ENCODE peak calls at places on chromosomes 2 and 18, in nine cellular contexts. A, Z, E, L, Q, C, W, N and B are unnamed samples.

GRCh38 chr2:241130316-241130715 is 19.0 kb downstream of the PASK start:
- DNase-seq in N (no peak), Q (no peak), Z (no peak), E (no peak), C (no peak), A (no peak), W (no peak), L (no peak), B (no peak)

GRCh38 chr2:29010946-29011649 is 30.0 kb downstream of the TOGARAM2 start:
- DNase-seq in L (peak; percentile 82), Z (no peak), N (peak; percentile 84), C (no peak), A (peak; percentile 55), E (no peak), W (peak; percentile 49), Q (peak; percentile 63), B (peak; percentile 80)

GRCh38 chr18:79859314-79859713 is 61.6 kb downstream of the KCNG2 start:
- DNase-seq in N (no peak), W (no peak), Z (peak; percentile 10), C (no peak), L (no peak), Q (no peak), A (no peak), E (no peak), B (no peak)

GRCh38 chr18:45565280-45565970 is 49.9 kb upstream of the SLC14A2 start:
- DNase-seq in Z (no peak), Q (no peak), L (no peak), A (no peak), C (peak; percentile 86), E (no peak), N (no peak), W (no peak), B (no peak)

GRCh38 chr2:37167636-37168182 is 10.9 kb upstream of the EIF2AK2 start:
- DNase-seq in C (no peak), Q (no peak), N (no peak), E (no peak), W (no peak), L (peak; percentile 13), Z (no peak), A (no peak), B (no peak)

GRCh38 chr2:85886141-85886540 is 2.6 kb downstream of the ST3GAL5 start:
- DNase-seq in C (no peak), E (no peak), Z (no peak), N (no peak), W (no peak), Q (no peak), L (no peak), A (no peak), B (no peak)

GRCh38 chr18:22385718-22386117 is 32.0 kb downstream of the CTAGE1 start:
- DNase-seq in A (no peak), Z (no peak), W (no peak), Q (no peak), N (no peak), E (no peak), L (peak; percentile 63), C (peak; percentile 36), B (no peak)

GRCh38 chr2:226118471-226119429 is 680.9 kb downstream of the IRS1 start:
- DNase-seq in Q (no peak), N (no peak), A (no peak), W (no peak), L (peak; percentile 83), E (no peak), Z (no peak), C (peak; percentile 77), B (no peak)

GRCh38 chr2:210718503-210718902 is 162.1 kb downstream of the CPS1 start:
- DNase-seq in W (no peak), Z (no peak), E (no peak), C (no peak), L (no peak), Q (no peak), N (no peak), A (no peak), B (no peak)

GRCh38 chr2:17667898-17668297 is 85.7 kb downstream of the SMC6 start:
- DNase-seq in W (no peak), Z (no peak), L (no peak), N (no peak), E (no peak), Q (no peak), A (no peak), C (no peak), B (no peak)

GRCh38 chr2:101152195-101153076 is 1.3 kb upstream of the TBC1D8 start:
- DNase-seq in W (peak; percentile 35), Z (peak; percentile 53), L (no peak), Q (no peak), E (no peak), A (no peak), N (no peak), C (no peak), B (peak; percentile 2)

GRCh38 chr2:101150306-101151140 is 659 bp downstream of the TBC1D8 start:
- DNase-seq in L (no peak), Z (no peak), E (peak; percentile 17), A (no peak), W (peak; percentile 34), C (no peak), N (no peak), Q (no peak), B (peak; percentile 0)

GRCh38 chr2:101149241-101150192 is 1.7 kb downstream of the TBC1D8 start:
- DNase-seq in L (no peak), Z (no peak), E (no peak), W (peak; percentile 20), Q (no peak), N (no peak), C (no peak), A (no peak), B (no peak)

GRCh38 chr2:101151859-101152194 is 645 bp upstream of the TBC1D8 start:
- DNase-seq in E (no peak), Z (no peak), Q (no peak), W (no peak), C (no peak), N (no peak), L (no peak), A (no peak), B (no peak)

DNA sequence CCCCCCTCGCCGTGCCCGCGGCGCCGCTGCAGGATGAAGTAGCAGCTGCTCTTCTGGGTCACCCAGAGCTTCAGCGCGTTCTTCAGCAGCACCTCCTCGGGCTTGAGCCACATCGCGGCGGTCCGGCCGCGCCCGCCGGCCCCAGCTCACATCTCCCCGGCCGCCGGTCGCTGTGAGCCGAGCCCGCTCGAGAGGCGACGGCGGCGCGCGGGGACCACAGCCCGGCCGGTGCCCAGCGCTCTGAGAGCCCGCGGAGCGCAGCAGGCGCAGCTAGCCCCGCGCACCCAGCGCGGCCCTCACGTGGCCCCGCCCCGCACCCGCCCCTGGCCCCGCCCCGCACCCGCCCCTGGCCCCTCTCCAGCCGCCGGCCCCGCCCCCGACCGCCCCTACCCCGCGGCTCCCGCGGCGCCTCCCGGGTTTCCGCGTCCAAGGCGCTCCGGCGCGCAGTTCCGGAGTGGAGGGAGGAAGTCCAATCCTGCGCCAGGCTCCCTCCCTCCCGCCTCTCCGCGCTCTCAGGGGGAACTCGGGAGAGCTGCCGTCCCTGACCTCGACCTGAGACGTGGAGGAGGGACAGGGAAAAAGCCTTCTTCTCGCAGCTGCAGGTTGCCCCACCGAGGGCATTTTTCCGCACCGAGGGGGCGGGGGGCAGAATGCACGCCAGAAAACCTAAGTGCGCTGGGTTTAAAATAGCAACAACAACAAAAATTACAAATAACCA is at the start of gene TBC1D8:
- DNase-seq in C (no peak), A (peak; percentile 60), Z (peak; percentile 88), E (peak; percentile 69), Q (peak; percentile 28), L (peak; percentile 51), W (peak; percentile 90), N (peak; percentile 45), B (peak; percentile 53)
- H3K27me3 ChIP-seq in C (no peaks in the 10 kb centered on the region), A (no peaks in the 10 kb centered on the region), Z (no peaks in the 10 kb centered on the region), E (no peaks in the 10 kb centered on the region), Q (peaks cover 7% of the 10 kb centered on the region), L (no peaks in the 10 kb centered on the region), W (no peaks in the 10 kb centered on the region), N (no peaks in the 10 kb centered on the region), B (no peaks in the 10 kb centered on the region)

DNA sequence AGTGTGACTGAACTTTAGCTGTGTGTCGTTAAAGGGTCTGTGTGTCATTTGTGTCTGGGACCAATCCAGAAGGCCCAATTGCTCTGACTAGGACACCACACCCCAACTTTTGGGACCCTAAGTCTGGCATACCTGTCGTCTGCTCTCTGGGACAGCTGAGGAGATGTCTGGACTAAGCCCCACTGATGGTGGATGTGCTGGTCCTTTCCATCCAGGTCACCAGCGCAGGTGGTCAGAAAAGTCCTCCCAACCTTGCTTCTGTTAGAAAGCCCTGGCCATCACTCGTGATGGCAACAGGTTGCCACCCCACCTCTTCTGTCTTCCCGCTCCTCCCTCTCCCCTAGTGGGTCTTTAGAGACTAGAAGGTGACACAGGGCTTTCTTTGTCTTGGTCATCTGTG is 37.6 kb upstream of the TWIST2 start:
- DNase-seq in W (no peak), E (no peak), Z (no peak), L (no peak), N (no peak), A (no peak), Q (no peak), C (no peak), B (no peak)
- H3K27me3 ChIP-seq in W (peaks cover 48% of the 10 kb centered on the region), E (no peaks in the 10 kb centered on the region), Z (no peaks in the 10 kb centered on the region), L (no peaks in the 10 kb centered on the region), N (peaks cover 4% of the 10 kb centered on the region), A (no peaks in the 10 kb centered on the region), Q (no peaks in the 10 kb centered on the region), C (peaks cover 3% of the 10 kb centered on the region), B (no peaks in the 10 kb centered on the region)

GRCh38 chr2:128751751-128752150 is 433.1 kb upstream of the HS6ST1 start:
- DNase-seq in C (no peak), Z (no peak), Q (no peak), N (no peak), A (no peak), L (no peak), W (no peak), E (no peak), B (no peak)
- H3K27me3 ChIP-seq in C (peaks cover 3% of the 10 kb centered on the region), Z (no peaks in the 10 kb centered on the region), Q (no peaks in the 10 kb centered on the region), N (no peaks in the 10 kb centered on the region), A (no peaks in the 10 kb centered on the region), L (no peaks in the 10 kb centered on the region), W (no peaks in the 10 kb centered on the region), E (no peaks in the 10 kb centered on the region), B (no peaks in the 10 kb centered on the region)

GRCh38 chr2:206266130-206267125 is 8.0 kb upstream of the ZDBF2 start:
- DNase-seq in A (no peak), Z (no peak), W (no peak), L (no peak), N (no peak), Q (no peak), E (no peak), C (no peak), B (no peak)
- H3K27me3 ChIP-seq in A (peaks cover 68% of the 10 kb centered on the region), Z (peaks cover 4% of the 10 kb centered on the region), W (peaks cover 100% of the 10 kb centered on the region), L (peaks cover 55% of the 10 kb centered on the region), N (peaks cover 2% of the 10 kb centered on the region), Q (peaks cover 9% of the 10 kb centered on the region), E (no peaks in the 10 kb centered on the region), C (peaks cover 59% of the 10 kb centered on the region), B (peaks cover 20% of the 10 kb centered on the region)